ENCODE peak calls at places on chromosomes 4 and X, in four cellular contexts. R is GM23248, O is neuronal stem cell, M is colonic mucosa. H is an unnamed sample.

GRCh38 chr4:181684310-181684709 is 558.9 kb upstream of the TENM3 start:
- DNase-seq in R (peak), O (no peak), M (no peak), H (no peak)

GRCh38 chrX:135985123-135985973 is at the start of gene SLC9A6:
- DNase-seq in R (peak), O (peak), M (peak), H (peak)

GRCh38 chrX:148573119-148573518 is 72.7 kb downstream of the AFF2 start:
- DNase-seq in R (no peak), O (no peak), M (no peak), H (no peak)

GRCh38 chrX:17759990-17760389 is 22.7 kb downstream of the SCML1 start:
- DNase-seq in R (no peak), O (no peak), M (no peak), H (no peak)

GRCh38 chr4:12633058-12633651 is 851.0 kb downstream of the RAB28 start:
- DNase-seq in R (peak), O (peak), M (peak), H (peak)

GRCh38 chrX:143661286-143661685 is 25.4 kb upstream of the SLITRK4 start:
- DNase-seq in R (no peak), O (peak), M (no peak), H (no peak)

GRCh38 chr4:30429813-30430466 is 290.2 kb upstream of the PCDH7 start:
- DNase-seq in R (peak), O (no peak), M (no peak), H (no peak)

GRCh38 chr4:139416073-139416673 is 37.7 kb upstream of the RAB33B start:
- DNase-seq in R (peak), O (no peak), M (no peak), H (no peak)

GRCh38 chrX:118530537-118530936 is 34.9 kb downstream of the DOCK11 start:
- DNase-seq in R (peak), O (no peak), M (no peak), H (no peak)

GRCh38 chrX:71911023-71911730 is 532 bp downstream of the NHSL2 start:
- DNase-seq in R (peak), O (peak), M (no peak), H (no peak)

GRCh38 chr4:75172551-75172950 is 239.6 kb downstream of the PARM1 start:
- DNase-seq in R (no peak), O (no peak), M (no peak), H (no peak)

DNA sequence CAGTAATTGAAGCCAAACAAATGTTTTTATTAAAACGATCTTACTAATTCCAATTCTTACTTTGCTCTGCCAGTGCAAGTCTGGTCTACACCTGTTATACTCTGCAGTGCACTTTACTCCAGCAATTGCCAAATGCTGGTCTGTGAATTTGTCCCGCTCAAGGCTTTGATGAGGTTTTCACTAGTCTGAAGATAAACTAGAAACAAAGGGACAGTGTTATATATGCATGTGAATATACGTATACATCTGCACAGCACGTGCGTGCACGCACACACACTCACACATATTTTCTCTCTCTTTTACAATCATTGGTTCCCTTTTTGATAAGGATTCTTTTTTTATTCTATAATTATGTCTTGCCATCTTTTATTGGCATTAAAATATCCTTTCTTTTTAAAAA is 88.5 kb upstream of the LCORL start:
- DNase-seq in R (no peak), O (no peak), M (peak), H (no peak)
- H3K9ac ChIP-seq in R (no peak), O (no peak), M (no peak), H (no peak)

DNA sequence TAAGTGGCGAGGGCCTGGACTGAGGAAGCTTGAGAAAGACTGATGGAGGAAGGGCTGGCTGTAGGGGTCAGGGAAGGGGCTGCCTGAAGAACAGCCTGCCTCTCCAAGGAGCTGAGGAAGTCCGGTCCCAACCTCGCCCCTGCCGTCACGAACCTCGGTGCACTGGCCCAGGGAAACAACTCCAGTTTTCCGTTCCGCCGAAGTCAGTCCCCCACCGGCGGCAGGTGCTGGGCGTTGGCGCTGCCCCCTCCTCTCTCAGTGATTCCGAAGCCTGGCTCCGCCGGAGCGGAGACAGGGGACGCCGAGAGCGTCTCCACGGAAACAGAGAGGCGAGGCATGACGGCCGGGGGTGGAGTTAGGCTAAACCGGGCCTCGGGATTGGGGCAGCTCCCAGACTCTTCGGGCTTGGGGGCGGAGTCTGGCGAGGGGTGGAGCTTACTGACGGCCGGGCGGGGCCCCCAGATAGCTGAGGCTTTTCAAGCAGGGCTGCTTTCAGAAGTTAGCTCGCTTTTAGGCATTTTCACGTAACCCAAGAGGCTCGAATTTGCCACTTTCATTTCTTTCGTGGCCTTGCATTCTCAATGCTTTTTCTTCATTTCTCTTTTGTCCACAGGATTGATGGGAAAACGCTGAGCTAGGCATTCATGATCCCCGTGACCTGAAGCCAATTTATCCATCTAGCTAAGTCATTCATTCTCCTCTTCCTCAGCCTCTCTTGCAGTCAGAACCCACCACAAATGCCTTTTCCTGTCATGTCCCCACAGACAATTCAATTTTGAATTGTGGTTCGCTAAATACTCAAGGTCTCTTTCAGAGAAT is at the start of gene TTC29:
- DNase-seq in R (peak), O (peak), M (peak), H (peak)
- H3K9ac ChIP-seq in R (peak), O (no peak), M (no peak), H (no peak)

GRCh38 chrX:63656871-63657580 is 128.0 kb downstream of the ARHGEF9 start:
- DNase-seq in R (peak), O (no peak), M (no peak), H (no peak)
- H3K9ac ChIP-seq in R (peak), O (no peak), M (no peak), H (no peak)

GRCh38 chr4:48333587-48333986 is 7.7 kb upstream of the SLAIN2 start:
- DNase-seq in R (peak), O (no peak), M (no peak), H (no peak)
- H3K9ac ChIP-seq in R (no peak), O (no peak), M (no peak), H (no peak)

GRCh38 chr4:5757091-5757490 is 46.1 kb downstream of the EVC start:
- DNase-seq in R (no peak), O (no peak), M (peak), H (no peak)
- H3K9ac ChIP-seq in R (no peak), O (no peak), M (no peak), H (no peak)

GRCh38 chr4:164616961-164617360 is 137.0 kb upstream of the SMIM31 start:
- DNase-seq in R (no peak), O (no peak), M (no peak), H (no peak)
- H3K9ac ChIP-seq in R (no peak), O (no peak), M (no peak), H (no peak)

GRCh38 chrX:22136711-22137110 is 104.6 kb downstream of the PHEX start:
- DNase-seq in R (no peak), O (no peak), M (no peak), H (no peak)
- H3K9ac ChIP-seq in R (peak), O (no peak), M (no peak), H (no peak)

GRCh38 chr4:89752932-89753598 is 83.9 kb downstream of the SNCA start:
- DNase-seq in R (peak), O (no peak), M (no peak), H (no peak)
- H3K9ac ChIP-seq in R (peak), O (no peak), M (no peak), H (no peak)

GRCh38 chr4:81652069-81652478 is 180.4 kb upstream of the RASGEF1B start:
- DNase-seq in R (no peak), O (no peak), M (no peak), H (no peak)
- H3K9ac ChIP-seq in R (no peak), O (no peak), M (no peak), H (no peak)